ENCODE peak calls at places on chromosome 7, in seven cellular contexts. P is fibroblast of pulmonary artery, M is HCEC 1CT, I is hepatocyte, U is OCI-LY7, A is NCI-H226, V is mesothelial cell of epicardium. S is an unnamed sample.

GRCh38 chr7:12690041-12690878 is 2.8 kb downstream of the ARL4A start:
- DNase-seq in P (no peak), M (no peak), I (no peak), U (no peak), A (no peak), V (no peak), S (no peak)

GRCh38 chr7:72334066-72334465 is 78.1 kb downstream of the CALN1 start:
- DNase-seq in P (no peak), M (no peak), I (no peak), U (no peak), A (no peak), V (no peak), S (no peak)

GRCh38 chr7:65438593-65438992 is 64.9 kb downstream of the ZNF92 start:
- DNase-seq in P (peak), M (peak), I (peak), U (no peak), A (peak), V (no peak), S (no peak)

GRCh38 chr7:128889121-128889520 is 21.4 kb downstream of the KCP start:
- DNase-seq in P (no peak), M (no peak), I (no peak), U (no peak), A (peak), V (no peak), S (no peak)

GRCh38 chr7:94367940-94368339 is 26.8 kb upstream of the COL1A2 start:
- DNase-seq in P (peak), M (peak), I (peak), U (no peak), A (peak), V (no peak), S (no peak)

GRCh38 chr7:64881461-64882287 is 21.4 kb upstream of the ZNF273 start:
- DNase-seq in P (no peak), M (no peak), I (no peak), U (no peak), A (no peak), V (no peak), S (no peak)

GRCh38 chr7:128922496-128923410 is 12.2 kb upstream of the KCP start:
- DNase-seq in P (no peak), M (no peak), I (no peak), U (no peak), A (no peak), V (no peak), S (no peak)

GRCh38 chr7:47400741-47401206 is 181.1 kb downstream of the TNS3 start:
- DNase-seq in P (no peak), M (no peak), I (no peak), U (no peak), A (no peak), V (no peak), S (no peak)

GRCh38 chr7:131072505-131073091 is 255.1 kb upstream of the MKLN1 start:
- DNase-seq in P (peak), M (peak), I (no peak), U (no peak), A (peak), V (no peak), S (peak)

GRCh38 chr7:155178096-155178495 is 108.0 kb downstream of the HTR5A start:
- DNase-seq in P (no peak), M (no peak), I (no peak), U (no peak), A (no peak), V (no peak), S (no peak)

GRCh38 chr7:113113912-113114311 is 4.4 kb downstream of the SMIM30 start:
- DNase-seq in P (peak), M (peak), I (no peak), U (peak), A (no peak), V (no peak), S (no peak)

GRCh38 chr7:157565201-157565626 is 228.4 kb downstream of the DNAJB6 start:
- DNase-seq in P (peak), M (no peak), I (no peak), U (no peak), A (no peak), V (no peak), S (no peak)

GRCh38 chr7:91420606-91421390 is 156.6 kb downstream of the FZD1 start:
- DNase-seq in P (no peak), M (no peak), I (no peak), U (no peak), A (no peak), V (no peak), S (no peak)

GRCh38 chr7:7965301-7965700 is 3.3 kb upstream of the GLCCI1 start:
- DNase-seq in P (no peak), M (no peak), I (no peak), U (no peak), A (no peak), V (no peak), S (no peak)

GRCh38 chr7:134892963-134893362 is 93.3 kb upstream of the AGBL3 start:
- DNase-seq in P (no peak), M (no peak), I (no peak), U (no peak), A (no peak), V (no peak), S (no peak)

GRCh38 chr7:150722403-150723065 is 6.1 kb downstream of the GIMAP1 start:
- DNase-seq in P (no peak), M (no peak), I (no peak), U (no peak), A (no peak), V (no peak), S (no peak)

GRCh38 chr7:130896898-130897514 is 163.0 kb upstream of the KLF14 start:
- DNase-seq in P (peak), M (peak), I (peak), U (peak), A (no peak), V (peak), S (peak)

GRCh38 chr7:996089-996872 is 13.3 kb downstream of the CYP2W1 start:
- DNase-seq in P (no peak), M (no peak), I (no peak), U (no peak), A (no peak), V (no peak), S (no peak)

GRCh38 chr7:22943997-22944396 is 69.9 kb downstream of the HYCC1 start:
- DNase-seq in P (peak), M (no peak), I (peak), U (no peak), A (no peak), V (no peak), S (no peak)

GRCh38 chr7:111162692-111163091 is 71.8 kb downstream of the LRRN3 start:
- DNase-seq in P (no peak), M (no peak), I (no peak), U (no peak), A (no peak), V (no peak), S (no peak)

GRCh38 chr7:156143158-156143557 is 330.9 kb upstream of the SHH start:
- DNase-seq in P (no peak), M (no peak), I (no peak), U (no peak), A (no peak), V (no peak), S (no peak)

S was measured in Kasumi-1.